ENCODE peak calls at places on chromosomes 7 and 10, in five cellular contexts. J is NT2/D1; R is CD4-positive, alpha-beta memory T cell; S is neural progenitor cell; W is spleen. N is an unnamed sample.
A peak's percentile ranks its signal among the peaks of the same experiment; 100 is the strongest.

GRCh38 chr7:97845622-97846203 is 26.5 kb downstream of the ASNS start:
- DNase-seq in R (no peak), S (peak; percentile 31), J (peak; percentile 15), W (no peak), N (no peak)

GRCh38 chr7:95045236-95045923 is 138.0 kb downstream of the PPP1R9A start:
- DNase-seq in S (peak; percentile 6), J (no peak), R (no peak), W (no peak), N (peak; percentile 40)

GRCh38 chr7:26993816-26994810 is 101.7 kb downstream of the HOXA1 start:
- DNase-seq in W (no peak), R (no peak), S (no peak), J (no peak), N (no peak)

GRCh38 chr7:148242271-148242801 is 348.2 kb upstream of the C7orf33 start:
- DNase-seq in J (peak; percentile 48), R (no peak), S (peak; percentile 80), W (no peak), N (peak; percentile 32)

GRCh38 chr10:103622935-103623574 is 129.6 kb downstream of the NEURL1 start:
- DNase-seq in J (no peak), R (no peak), W (no peak), S (no peak), N (no peak)

GRCh38 chr7:12851142-12851541 is 163.7 kb downstream of the ARL4A start:
- DNase-seq in J (no peak), W (no peak), R (no peak), S (no peak), N (no peak)

GRCh38 chr7:25849361-25850184 is 302.4 kb upstream of the NFE2L3 start:
- DNase-seq in J (no peak), R (no peak), W (no peak), S (no peak), N (no peak)

GRCh38 chr7:38796636-38797501 is 112.1 kb downstream of the VPS41 start:
- DNase-seq in W (no peak), R (no peak), S (peak; percentile 62), J (peak; percentile 66), N (peak; percentile 40)

GRCh38 chr7:918118-918425 is 36.4 kb downstream of the ADAP1 start:
- DNase-seq in J (no peak), W (peak; percentile 42), R (no peak), S (no peak), N (no peak)

GRCh38 chr7:131302453-131302852 is 25.2 kb upstream of the MKLN1 start:
- DNase-seq in W (no peak), R (no peak), S (no peak), J (no peak), N (no peak)

GRCh38 chr10:79981356-79981672 is 32.4 kb upstream of the SFTPD start:
- DNase-seq in J (no peak), R (no peak), W (no peak), S (no peak), N (no peak)

GRCh38 chr7:82234457-82235049 is 209.0 kb downstream of the CACNA2D1 start:
- DNase-seq in J (peak; percentile 15), R (no peak), S (peak; percentile 65), W (no peak), N (no peak)

GRCh38 chr7:93551063-93551895 is 23.2 kb downstream of the CALCR start:
- DNase-seq in R (no peak), W (no peak), J (peak; percentile 39), S (peak; percentile 78), N (no peak)

GRCh38 chr10:12406764-12407400 is 57.5 kb downstream of the CAMK1D start:
- DNase-seq in J (no peak), S (no peak), W (peak; percentile 44), R (no peak), N (no peak)

GRCh38 chr7:28207486-28208158 is 27.0 kb upstream of the JAZF1 start:
- DNase-seq in W (no peak), J (no peak), S (no peak), R (no peak), N (no peak)

GRCh38 chr7:18859331-18859730 is 258.1 kb downstream of the TWIST1 start:
- DNase-seq in J (no peak), S (no peak), R (no peak), W (no peak), N (no peak)

GRCh38 chr10:64023926-64024465 is 502.8 kb downstream of the REEP3 start:
- DNase-seq in W (no peak), J (no peak), R (no peak), S (no peak), N (no peak)

GRCh38 chr10:21506351-21506750 is 19.1 kb downstream of the SKIDA1 start:
- DNase-seq in R (no peak), J (no peak), W (no peak), S (peak; percentile 18), N (no peak)

GRCh38 chr7:24722386-24723177 is 34.7 kb downstream of the GSDME start:
- DNase-seq in W (peak; percentile 74), J (peak; percentile 50), R (no peak), S (peak; percentile 54), N (peak; percentile 47)

GRCh38 chr7:2211926-2212325 is 20.8 kb downstream of the MAD1L1 start:
- DNase-seq in S (no peak), J (no peak), W (peak; percentile 69), R (no peak), N (no peak)

GRCh38 chr7:100965723-100966541 is 3.4 kb upstream of the MUC12 start:
- DNase-seq in S (peak; percentile 99), J (peak; percentile 97), R (peak; percentile 77), W (peak; percentile 88), N (peak; percentile 80)

GRCh38 chr10:91944880-91945630 is 21.5 kb downstream of the BTAF1 start:
- DNase-seq in R (no peak), W (no peak), S (no peak), J (no peak), N (no peak)

GRCh38 chr7:34776748-34777358 is 118.8 kb downstream of the NPSR1 start:
- DNase-seq in J (no peak), R (no peak), S (no peak), W (no peak), N (no peak)

GRCh38 chr10:20877554-20877953 is 19.6 kb downstream of the NEBL start:
- DNase-seq in R (no peak), W (no peak), S (no peak), J (no peak), N (no peak)

GRCh38 chr10:4181690-4182089 is 396.7 kb upstream of the KLF6 start:
- DNase-seq in S (no peak), W (no peak), J (no peak), R (no peak), N (no peak)

GRCh38 chr10:36802523-36803153 is 322.8 kb upstream of the ANKRD30A start:
- DNase-seq in W (no peak), J (no peak), R (no peak), S (no peak), N (peak; percentile 72)

GRCh38 chr7:70913924-70914323 is 218.0 kb upstream of the GALNT17 start:
- DNase-seq in W (no peak), S (no peak), J (no peak), R (no peak), N (no peak)

GRCh38 chr7:80330434-80330833 is 181.4 kb downstream of the GNAT3 start:
- DNase-seq in J (no peak), R (no peak), W (no peak), S (no peak), N (no peak)

GRCh38 chr10:120666311-120666710 is 184.9 kb upstream of the WDR11 start:
- DNase-seq in R (no peak), J (no peak), W (no peak), S (no peak), N (peak; percentile 57)

GRCh38 chr10:68424454-68425014 is 17.5 kb upstream of the RUFY2 start:
- DNase-seq in R (no peak), W (no peak), S (no peak), J (no peak), N (no peak)

GRCh38 chr10:102241037-102241443 is 272 bp downstream of the PITX3 start:
- DNase-seq in W (no peak), R (no peak), J (no peak), S (no peak), N (no peak)

GRCh38 chr10:15461353-15462108 is 90.4 kb upstream of the FAM171A1 start:
- DNase-seq in W (no peak), J (no peak), R (no peak), S (no peak), N (peak; percentile 57)

GRCh38 chr10:125007436-125007835 is 65.5 kb downstream of the ZRANB1 start:
- DNase-seq in S (no peak), J (no peak), W (no peak), R (no peak), N (no peak)

DNA sequence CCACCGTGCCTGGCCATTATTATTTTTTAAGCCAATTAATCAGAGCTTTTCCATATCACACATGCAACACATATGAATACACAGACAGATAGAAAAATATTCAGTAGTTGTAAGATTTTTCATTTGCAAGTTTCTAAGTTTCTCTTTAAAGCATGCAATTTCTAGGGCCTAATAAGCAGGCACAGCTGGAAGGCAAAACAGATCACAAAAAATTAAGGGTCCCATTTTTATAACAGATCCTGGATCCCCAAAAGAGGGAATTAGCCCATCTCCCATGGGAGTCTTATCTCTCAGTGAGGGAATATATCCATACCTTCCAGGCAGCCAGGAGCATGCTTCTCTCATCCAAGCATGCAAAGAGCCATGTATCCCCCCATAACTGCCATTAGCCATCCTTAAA is 31.2 kb upstream of the ZNF365 start:
- DNase-seq in S (no peak), J (no peak), W (no peak), R (no peak), N (no peak)
- H3K9me3 ChIP-seq in S (peaks cover 19% of the 10 kb centered on the region), J (peaks cover 26% of the 10 kb centered on the region), W (peaks cover 43% of the 10 kb centered on the region), R (peaks cover 4% of the 10 kb centered on the region), N (peaks cover 13% of the 10 kb centered on the region)

GRCh38 chr7:157618823-157619606 is 282.2 kb downstream of the DNAJB6 start:
- DNase-seq in R (no peak), W (no peak), S (no peak), J (no peak), N (no peak)

GRCh38 chr7:157616931-157617330 is 280.1 kb downstream of the DNAJB6 start:
- DNase-seq in W (no peak), R (no peak), S (no peak), J (no peak), N (no peak)

GRCh38 chr7:157619753-157620525 is 283.1 kb downstream of the DNAJB6 start:
- DNase-seq in S (no peak), J (no peak), W (no peak), R (no peak), N (no peak)

GRCh38 chr7:157617401-157617800 is 280.6 kb downstream of the DNAJB6 start:
- DNase-seq in R (no peak), S (no peak), W (no peak), J (no peak), N (no peak)

GRCh38 chr7:157618091-157618726 is 281.4 kb downstream of the DNAJB6 start:
- DNase-seq in S (no peak), J (no peak), R (no peak), W (no peak), N (no peak)
- H3K9me3 ChIP-seq in S (no peaks in the 10 kb centered on the region), J (no peaks in the 10 kb centered on the region), R (no peaks in the 10 kb centered on the region), W (no peaks in the 10 kb centered on the region), N (no peaks in the 10 kb centered on the region)

DNA sequence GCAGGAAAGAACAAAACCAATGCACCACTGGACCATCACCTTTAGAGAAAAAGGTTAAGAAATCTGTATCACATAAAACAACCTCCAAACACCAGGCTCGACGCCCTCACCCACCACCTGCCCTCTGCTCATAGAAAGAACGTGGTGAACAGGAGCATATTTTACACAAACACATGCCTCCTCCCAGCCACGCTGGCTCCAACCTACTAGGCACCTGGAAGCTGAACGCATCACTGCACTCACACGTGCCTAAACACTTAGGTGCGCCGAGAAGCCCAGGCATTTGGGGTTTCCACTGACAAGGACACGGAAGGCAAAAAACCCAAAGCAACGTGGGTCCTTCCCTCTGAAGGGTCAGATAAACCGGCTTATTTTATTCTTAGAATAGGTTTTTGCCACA is 56.0 kb downstream of the PTPRN2 start:
- DNase-seq in J (no peak), W (no peak), S (no peak), R (no peak), N (no peak)
- H3K9me3 ChIP-seq in J (peaks cover 6% of the 10 kb centered on the region), W (no peaks in the 10 kb centered on the region), S (no peaks in the 10 kb centered on the region), R (no peaks in the 10 kb centered on the region), N (no peaks in the 10 kb centered on the region)

GRCh38 chr10:117860135-117860534 is 186.6 kb downstream of the RAB11FIP2 start:
- DNase-seq in J (no peak), R (no peak), W (no peak), S (no peak), N (no peak)
- H3K9me3 ChIP-seq in J (no peaks in the 10 kb centered on the region), R (no peaks in the 10 kb centered on the region), W (no peaks in the 10 kb centered on the region), S (peaks cover 5% of the 10 kb centered on the region), N (no peaks in the 10 kb centered on the region)